ENCODE peak calls at places on chromosomes 4 and X, in eight cellular contexts. E is Caco-2; U is neuronal stem cell; K is stimulated activated CD4-positive, alpha-beta T cell treated with anti-CD3 and anti-CD28 coated beads, Interleukin-1b, Interleukin-23, amount 100 ng/mL, for 48 hours; A is EL; F is activated effector memory CD4-positive, alpha-beta T cell treated with anti-CD3 and anti-CD28 coated beads, Interleukin-2, amount 50 U/mL, for 16 hours; S is kidney tubule cell; Q is coronary artery. O is an unnamed sample.

GRCh38 chrX:119375561-119375960 is 23.6 kb upstream of the SLC25A43 start:
- DNase-seq in Q (no peak), K (no peak), F (no peak), E (no peak), S (no peak), U (no peak), A (peak; percentile 31), O (no peak)

GRCh38 chr4:12651876-12652275 is 832.3 kb downstream of the RAB28 start:
- DNase-seq in E (no peak), Q (no peak), F (no peak), U (no peak), K (no peak), A (no peak), S (no peak), O (no peak)

GRCh38 chr4:56215901-56216300 is 171.4 kb downstream of the AASDH start:
- DNase-seq in Q (no peak), E (no peak), U (no peak), A (peak; percentile 21), S (peak; percentile 13), K (no peak), F (no peak), O (no peak)

GRCh38 chrX:70336767-70337166 is 46.9 kb downstream of the KIF4A start:
- DNase-seq in K (no peak), F (no peak), Q (no peak), A (no peak), S (no peak), U (no peak), E (no peak), O (no peak)

GRCh38 chrX:46683023-46683422 is 75.9 kb downstream of the SLC9A7 start:
- DNase-seq in A (no peak), U (no peak), Q (no peak), F (no peak), K (no peak), E (no peak), S (peak; percentile 88), O (no peak)

GRCh38 chrX:154307207-154307606 is 11.6 kb downstream of the TKTL1 start:
- DNase-seq in E (no peak), Q (no peak), F (no peak), S (no peak), U (no peak), K (no peak), A (no peak), O (peak; percentile 9)

GRCh38 chr4:123870283-123870876 is 473.8 kb downstream of the SPRY1 start:
- DNase-seq in E (no peak), U (no peak), Q (no peak), S (peak; percentile 87), K (no peak), A (no peak), F (no peak), O (no peak)

GRCh38 chr4:114399085-114399484 is 199.5 kb upstream of the UGT8 start:
- DNase-seq in A (no peak), S (peak; percentile 41), Q (no peak), K (no peak), U (no peak), F (no peak), E (no peak), O (no peak)

GRCh38 chrX:104391905-104392304 is 137.2 kb upstream of the ESX1 start:
- DNase-seq in U (no peak), E (no peak), F (no peak), A (no peak), K (no peak), Q (no peak), S (no peak), O (no peak)

GRCh38 chr4:16334641-16335040 is 108.4 kb upstream of the TAPT1 start:
- DNase-seq in E (no peak), F (no peak), K (no peak), A (no peak), U (no peak), S (no peak), Q (no peak), O (no peak)

GRCh38 chr4:17665852-17666251 is 51.4 kb downstream of the MED28 start:
- DNase-seq in Q (peak; percentile 26), U (no peak), E (no peak), F (no peak), A (no peak), S (no peak), K (no peak), O (no peak)

GRCh38 chr4:83328486-83328885 is 6.2 kb downstream of the HPSE start:
- DNase-seq in U (no peak), E (no peak), K (no peak), Q (no peak), S (no peak), A (peak; percentile 9), F (no peak), O (no peak)

GRCh38 chr4:43339435-43339834 is 446.9 kb downstream of the GRXCR1 start:
- DNase-seq in Q (no peak), K (no peak), E (no peak), U (no peak), F (no peak), S (peak; percentile 81), A (peak; percentile 1), O (no peak)

GRCh38 chrX:122421434-122422121 is 762.5 kb upstream of the GRIA3 start:
- DNase-seq in S (no peak), Q (no peak), F (no peak), K (no peak), U (no peak), A (no peak), E (no peak), O (no peak)

GRCh38 chr4:101987623-101988243 is 197.2 kb downstream of the BANK1 start:
- DNase-seq in E (no peak), Q (no peak), U (no peak), S (peak; percentile 6), A (no peak), F (no peak), K (no peak), O (no peak)

GRCh38 chr4:102988429-102989020 is 31.0 kb downstream of the SLC9B1 start:
- DNase-seq in Q (no peak), F (no peak), S (no peak), K (no peak), A (no peak), E (no peak), U (no peak), O (no peak)

GRCh38 chrX:9188117-9188516 is 154.2 kb upstream of the FAM9B start:
- DNase-seq in U (no peak), E (no peak), K (no peak), Q (no peak), S (no peak), A (no peak), F (no peak), O (no peak)

GRCh38 chrX:13082286-13083065 is 38.1 kb upstream of the FAM9C start:
- DNase-seq in K (no peak), S (no peak), F (no peak), Q (no peak), E (no peak), U (no peak), A (no peak), O (no peak)

GRCh38 chr4:152024881-152025280 is 264.1 kb upstream of the GATB start:
- DNase-seq in Q (no peak), U (no peak), A (no peak), E (no peak), F (no peak), K (no peak), S (no peak), O (no peak)

GRCh38 chrX:150361070-150361776 is 1.9 kb upstream of the MAMLD1 start:
- DNase-seq in K (no peak), Q (peak; percentile 53), U (no peak), E (no peak), A (peak; percentile 29), S (peak; percentile 62), F (peak; percentile 76), O (peak; percentile 80)

GRCh38 chrX:21153503-21153902 is 220.7 kb upstream of the CNKSR2 start:
- DNase-seq in A (peak; percentile 50), Q (no peak), F (no peak), U (no peak), E (no peak), S (no peak), K (no peak), O (no peak)

GRCh38 chr4:77852892-77853495 is 9.6 kb upstream of the MRPL1 start:
- DNase-seq in E (no peak), S (no peak), F (peak; percentile 83), U (no peak), K (peak; percentile 61), Q (no peak), A (no peak), O (no peak)

GRCh38 chr4:59848457-59848856 is 1351.7 kb upstream of the ADGRL3 start:
- DNase-seq in Q (no peak), U (peak; percentile 33), F (no peak), S (peak; percentile 44), E (no peak), A (no peak), K (no peak), O (no peak)

GRCh38 chrX:140507982-140508305 is 3.1 kb upstream of the SOX3 start:
- DNase-seq in A (no peak), U (peak; percentile 75), F (no peak), S (no peak), E (no peak), Q (no peak), K (no peak), O (no peak)

GRCh38 chr4:166017804-166018203 is 144.8 kb downstream of the TLL1 start:
- DNase-seq in S (peak; percentile 21), E (no peak), U (no peak), F (no peak), A (peak; percentile 15), K (no peak), Q (no peak), O (no peak)

GRCh38 chr4:77636902-77637301 is 31.3 kb downstream of the CXCL13 start:
- DNase-seq in E (no peak), F (no peak), K (no peak), U (no peak), S (peak; percentile 76), A (peak; percentile 53), Q (no peak), O (no peak)

GRCh38 chr4:73740353-73740778 is at the start of gene CXCL8:
- DNase-seq in Q (no peak), U (no peak), F (no peak), E (no peak), A (peak; percentile 94), K (no peak), S (peak; percentile 93), O (no peak)